ENCODE peak calls at places on chromosomes 11 and 22, in seven cellular contexts. One of them, this sample, is unnamed.
A peak's percentile ranks its signal among the peaks of the same experiment; 100 is the strongest.

GRCh38 chr11:122743949-122744876 is 88.7 kb downstream of the UBASH3B start:
- DNase-seq in stimulated activated CD4-positive, alpha-beta T cell treated with anti-CD3 and anti-CD28 coated beads, Interleukin-4, amount 100 ng/mL, for 24 hours: peak; percentile 88
- DNase-seq in foreskin melanocyte: no peak
- DNase-seq in fibroblast of mammary gland: no peak
- DNase-seq in psoas muscle: no peak
- DNase-seq in GM12892: peak; percentile 32
- DNase-seq in AML-193: peak; percentile 76
- DNase-seq in this sample: no peak

GRCh38 chr22:40855960-40856512 is 403 bp downstream of the ST13 start:
- DNase-seq in stimulated activated CD4-positive, alpha-beta T cell treated with anti-CD3 and anti-CD28 coated beads, Interleukin-4, amount 100 ng/mL, for 24 hours: no peak
- DNase-seq in foreskin melanocyte: peak; percentile 10
- DNase-seq in fibroblast of mammary gland: peak; percentile 24
- DNase-seq in psoas muscle: no peak
- DNase-seq in GM12892: no peak
- DNase-seq in AML-193: peak; percentile 18
- DNase-seq in this sample: no peak

GRCh38 chr11:121958978-121959340 is 157.1 kb downstream of the BLID start:
- DNase-seq in stimulated activated CD4-positive, alpha-beta T cell treated with anti-CD3 and anti-CD28 coated beads, Interleukin-4, amount 100 ng/mL, for 24 hours: no peak
- DNase-seq in foreskin melanocyte: no peak
- DNase-seq in fibroblast of mammary gland: no peak
- DNase-seq in psoas muscle: no peak
- DNase-seq in GM12892: no peak
- DNase-seq in AML-193: no peak
- DNase-seq in this sample: no peak

GRCh38 chr22:30694171-30694637 is 470 bp upstream of the OSBP2 start:
- DNase-seq in stimulated activated CD4-positive, alpha-beta T cell treated with anti-CD3 and anti-CD28 coated beads, Interleukin-4, amount 100 ng/mL, for 24 hours: peak; percentile 52
- DNase-seq in foreskin melanocyte: no peak
- DNase-seq in fibroblast of mammary gland: peak; percentile 28
- DNase-seq in psoas muscle: peak; percentile 44
- DNase-seq in GM12892: peak; percentile 25
- DNase-seq in AML-193: peak; percentile 11
- DNase-seq in this sample: no peak

GRCh38 chr11:4763096-4763495 is 6.6 kb downstream of the OR51F1 start:
- DNase-seq in stimulated activated CD4-positive, alpha-beta T cell treated with anti-CD3 and anti-CD28 coated beads, Interleukin-4, amount 100 ng/mL, for 24 hours: no peak
- DNase-seq in foreskin melanocyte: no peak
- DNase-seq in fibroblast of mammary gland: no peak
- DNase-seq in psoas muscle: no peak
- DNase-seq in GM12892: no peak
- DNase-seq in AML-193: no peak
- DNase-seq in this sample: no peak

GRCh38 chr22:31753005-31753633 is 700 bp upstream of the DEPDC5 start:
- DNase-seq in stimulated activated CD4-positive, alpha-beta T cell treated with anti-CD3 and anti-CD28 coated beads, Interleukin-4, amount 100 ng/mL, for 24 hours: peak; percentile 7
- DNase-seq in foreskin melanocyte: no peak
- DNase-seq in fibroblast of mammary gland: no peak
- DNase-seq in psoas muscle: peak; percentile 39
- DNase-seq in GM12892: no peak
- DNase-seq in AML-193: no peak
- DNase-seq in this sample: no peak

GRCh38 chr22:23522642-23523251 is 57.3 kb downstream of the IGLL1 start:
- DNase-seq in stimulated activated CD4-positive, alpha-beta T cell treated with anti-CD3 and anti-CD28 coated beads, Interleukin-4, amount 100 ng/mL, for 24 hours: no peak
- DNase-seq in foreskin melanocyte: no peak
- DNase-seq in fibroblast of mammary gland: no peak
- DNase-seq in psoas muscle: no peak
- DNase-seq in GM12892: peak; percentile 14
- DNase-seq in AML-193: no peak
- DNase-seq in this sample: no peak

GRCh38 chr11:65429724-65430405 is 7.3 kb downstream of the NEAT1 start:
- DNase-seq in stimulated activated CD4-positive, alpha-beta T cell treated with anti-CD3 and anti-CD28 coated beads, Interleukin-4, amount 100 ng/mL, for 24 hours: peak; percentile 46
- DNase-seq in foreskin melanocyte: peak; percentile 73
- DNase-seq in fibroblast of mammary gland: peak; percentile 89
- DNase-seq in psoas muscle: peak; percentile 72
- DNase-seq in GM12892: no peak
- DNase-seq in AML-193: peak; percentile 71
- DNase-seq in this sample: no peak

GRCh38 chr11:117058761-117059233 is 39.4 kb downstream of the SIK3 start:
- DNase-seq in stimulated activated CD4-positive, alpha-beta T cell treated with anti-CD3 and anti-CD28 coated beads, Interleukin-4, amount 100 ng/mL, for 24 hours: no peak
- DNase-seq in foreskin melanocyte: peak; percentile 69
- DNase-seq in fibroblast of mammary gland: peak; percentile 86
- DNase-seq in psoas muscle: no peak
- DNase-seq in GM12892: no peak
- DNase-seq in AML-193: no peak
- DNase-seq in this sample: no peak

GRCh38 chr11:77031599-77031998 is 2.6 kb upstream of the B3GNT6 start:
- DNase-seq in stimulated activated CD4-positive, alpha-beta T cell treated with anti-CD3 and anti-CD28 coated beads, Interleukin-4, amount 100 ng/mL, for 24 hours: no peak
- DNase-seq in foreskin melanocyte: no peak
- DNase-seq in fibroblast of mammary gland: no peak
- DNase-seq in psoas muscle: no peak
- DNase-seq in GM12892: no peak
- DNase-seq in AML-193: no peak
- DNase-seq in this sample: no peak

GRCh38 chr11:105611414-105611813 is 1.5 kb downstream of the GRIA4 start:
- DNase-seq in stimulated activated CD4-positive, alpha-beta T cell treated with anti-CD3 and anti-CD28 coated beads, Interleukin-4, amount 100 ng/mL, for 24 hours: no peak
- DNase-seq in foreskin melanocyte: no peak
- DNase-seq in fibroblast of mammary gland: no peak
- DNase-seq in psoas muscle: no peak
- DNase-seq in GM12892: no peak
- DNase-seq in AML-193: no peak
- DNase-seq in this sample: no peak

GRCh38 chr11:77196961-77197360 is 68.9 kb downstream of the MYO7A start:
- DNase-seq in stimulated activated CD4-positive, alpha-beta T cell treated with anti-CD3 and anti-CD28 coated beads, Interleukin-4, amount 100 ng/mL, for 24 hours: no peak
- DNase-seq in foreskin melanocyte: no peak
- DNase-seq in fibroblast of mammary gland: no peak
- DNase-seq in psoas muscle: no peak
- DNase-seq in GM12892: no peak
- DNase-seq in AML-193: no peak
- DNase-seq in this sample: no peak

GRCh38 chr11:86192858-86193257 is 51.7 kb upstream of the EED start:
- DNase-seq in stimulated activated CD4-positive, alpha-beta T cell treated with anti-CD3 and anti-CD28 coated beads, Interleukin-4, amount 100 ng/mL, for 24 hours: no peak
- DNase-seq in foreskin melanocyte: no peak
- DNase-seq in fibroblast of mammary gland: no peak
- DNase-seq in psoas muscle: no peak
- DNase-seq in GM12892: no peak
- DNase-seq in AML-193: no peak
- DNase-seq in this sample: no peak

GRCh38 chr11:76939219-76939631 is 78.5 kb downstream of the ACER3 start:
- DNase-seq in stimulated activated CD4-positive, alpha-beta T cell treated with anti-CD3 and anti-CD28 coated beads, Interleukin-4, amount 100 ng/mL, for 24 hours: no peak
- DNase-seq in foreskin melanocyte: no peak
- DNase-seq in fibroblast of mammary gland: peak; percentile 5
- DNase-seq in psoas muscle: no peak
- DNase-seq in GM12892: no peak
- DNase-seq in AML-193: no peak
- DNase-seq in this sample: no peak

GRCh38 chr11:77401486-77402217 is 72.2 kb downstream of the PAK1 start:
- DNase-seq in stimulated activated CD4-positive, alpha-beta T cell treated with anti-CD3 and anti-CD28 coated beads, Interleukin-4, amount 100 ng/mL, for 24 hours: no peak
- DNase-seq in foreskin melanocyte: no peak
- DNase-seq in fibroblast of mammary gland: no peak
- DNase-seq in psoas muscle: no peak
- DNase-seq in GM12892: no peak
- DNase-seq in AML-193: no peak
- DNase-seq in this sample: no peak

GRCh38 chr11:14026961-14027360 is 64.4 kb downstream of the SPON1 start:
- DNase-seq in stimulated activated CD4-positive, alpha-beta T cell treated with anti-CD3 and anti-CD28 coated beads, Interleukin-4, amount 100 ng/mL, for 24 hours: no peak
- DNase-seq in foreskin melanocyte: no peak
- DNase-seq in fibroblast of mammary gland: peak; percentile 58
- DNase-seq in psoas muscle: no peak
- DNase-seq in GM12892: no peak
- DNase-seq in AML-193: no peak
- DNase-seq in this sample: no peak

GRCh38 chr22:40196628-40197027 is 18.9 kb downstream of the TNRC6B start:
- DNase-seq in stimulated activated CD4-positive, alpha-beta T cell treated with anti-CD3 and anti-CD28 coated beads, Interleukin-4, amount 100 ng/mL, for 24 hours: peak; percentile 72
- DNase-seq in foreskin melanocyte: no peak
- DNase-seq in fibroblast of mammary gland: peak; percentile 98
- DNase-seq in psoas muscle: no peak
- DNase-seq in GM12892: peak; percentile 29
- DNase-seq in AML-193: no peak
- DNase-seq in this sample: no peak

GRCh38 chr22:21020802-21021429 is 6.0 kb downstream of the P2RX6 start:
- DNase-seq in stimulated activated CD4-positive, alpha-beta T cell treated with anti-CD3 and anti-CD28 coated beads, Interleukin-4, amount 100 ng/mL, for 24 hours: no peak
- DNase-seq in foreskin melanocyte: no peak
- DNase-seq in fibroblast of mammary gland: no peak
- DNase-seq in psoas muscle: no peak
- DNase-seq in GM12892: peak; percentile 60
- DNase-seq in AML-193: peak; percentile 11
- DNase-seq in this sample: no peak

GRCh38 chr11:89477175-89477574 is 14.0 kb downstream of the NOX4 start:
- DNase-seq in stimulated activated CD4-positive, alpha-beta T cell treated with anti-CD3 and anti-CD28 coated beads, Interleukin-4, amount 100 ng/mL, for 24 hours: no peak
- DNase-seq in foreskin melanocyte: no peak
- DNase-seq in fibroblast of mammary gland: no peak
- DNase-seq in psoas muscle: no peak
- DNase-seq in GM12892: no peak
- DNase-seq in AML-193: no peak
- DNase-seq in this sample: no peak

GRCh38 chr11:32290783-32291182 is 144.6 kb downstream of the WT1 start:
- DNase-seq in stimulated activated CD4-positive, alpha-beta T cell treated with anti-CD3 and anti-CD28 coated beads, Interleukin-4, amount 100 ng/mL, for 24 hours: no peak
- DNase-seq in foreskin melanocyte: peak; percentile 100
- DNase-seq in fibroblast of mammary gland: no peak
- DNase-seq in psoas muscle: no peak
- DNase-seq in GM12892: no peak
- DNase-seq in AML-193: no peak
- DNase-seq in this sample: no peak

GRCh38 chr11:102047305-102047924 is at the start of gene CFAP300:
- DNase-seq in stimulated activated CD4-positive, alpha-beta T cell treated with anti-CD3 and anti-CD28 coated beads, Interleukin-4, amount 100 ng/mL, for 24 hours: peak; percentile 39
- DNase-seq in foreskin melanocyte: no peak
- DNase-seq in fibroblast of mammary gland: peak; percentile 66
- DNase-seq in psoas muscle: peak; percentile 91
- DNase-seq in GM12892: peak; percentile 19
- DNase-seq in AML-193: no peak
- DNase-seq in this sample: peak; percentile 98

This sample was measured in osteocyte.